ENCODE peak calls at places on chromosomes 12 and 14, in four cellular contexts. I is Kasumi-1; S is Ammon's horn; Z is stimulated activated CD4-positive, alpha-beta T cell treated with anti-CD3 and anti-CD28 coated beads, Interleukin-15, amount 100 ng/mL, for 48 hours. U is an unnamed sample.
A peak's percentile ranks its signal among the peaks of the same experiment; 100 is the strongest.

GRCh38 chr12:48999371-49000131 is at the start of gene DDN:
- DNase-seq in I (peak; percentile 80), Z (no peak), S (peak; percentile 78), U (peak; percentile 63)

GRCh38 chr14:61577506-61577931 is 117.8 kb upstream of the HIF1A start:
- DNase-seq in S (no peak), Z (no peak), I (no peak), U (no peak)

GRCh38 chr12:94900496-94900895 is 103.0 kb downstream of the NDUFA12 start:
- DNase-seq in I (no peak), S (no peak), Z (no peak), U (no peak)

GRCh38 chr14:104977681-104978647 is at the start of gene AHNAK2:
- DNase-seq in I (no peak), Z (no peak), S (peak; percentile 67), U (peak; percentile 60)

GRCh38 chr12:3047961-3048360 is 29.2 kb upstream of the TSPAN9 start:
- DNase-seq in Z (no peak), S (no peak), I (no peak), U (no peak)

GRCh38 chr12:131857908-131858850 is 30.0 kb downstream of the MMP17 start:
- DNase-seq in I (no peak), Z (no peak), S (no peak), U (no peak)

GRCh38 chr12:50923361-50924130 is 28.8 kb upstream of the HIGD1C start:
- DNase-seq in I (peak; percentile 22), Z (no peak), S (no peak), U (no peak)

GRCh38 chr12:105214141-105214540 is 21.8 kb downstream of the APPL2 start:
- DNase-seq in I (no peak), S (no peak), Z (no peak), U (no peak)

U was measured in A549.